ENCODE peak calls at places on chromosomes 13 and 19, in nine cellular contexts. Y is lower leg skin, W is kidney, F is fibroblast of mammary gland, R is GM23338, D is A549, P is upper lobe of right lung, B is right atrium auricular region, J is esophagus squamous epithelium. N is an unnamed sample.
A peak's percentile ranks its signal among the peaks of the same experiment; 100 is the strongest.

GRCh38 chr13:112558696-112559418 is 29.1 kb downstream of the TUBGCP3 start:
- DNase-seq in D (no peak), R (no peak), W (no peak), F (no peak), P (no peak), B (no peak), Y (no peak), J (no peak), N (no peak)

GRCh38 chr19:1361601-1362384 is 21.9 kb upstream of the NDUFS7 start:
- DNase-seq in J (no peak), Y (no peak), B (no peak), W (no peak), F (peak; percentile 83), R (no peak), P (no peak), D (no peak), N (no peak)

GRCh38 chr13:42819712-42820111 is 38.3 kb downstream of the FAM216B start:
- DNase-seq in Y (no peak), P (no peak), J (no peak), D (no peak), B (no peak), F (peak; percentile 66), R (no peak), W (no peak), N (no peak)

GRCh38 chr19:49114630-49115363 is 627 bp downstream of the LIN7B start:
- DNase-seq in P (peak; percentile 84), R (peak; percentile 88), Y (peak; percentile 52), W (peak; percentile 90), D (no peak), J (no peak), F (peak; percentile 42), B (peak; percentile 74), N (no peak)

GRCh38 chr13:19573072-19573716 is 11.9 kb upstream of the TPTE2 start:
- DNase-seq in W (no peak), F (no peak), D (no peak), R (no peak), B (no peak), Y (no peak), J (no peak), P (no peak), N (peak; percentile 50)

GRCh38 chr13:60329221-60329983 is 67.6 kb upstream of the TDRD3 start:
- DNase-seq in J (no peak), Y (no peak), R (peak; percentile 87), D (peak; percentile 21), P (peak; percentile 64), B (no peak), W (no peak), F (peak; percentile 25), N (peak; percentile 61)

GRCh38 chr13:103351035-103351828 is 285.0 kb upstream of the SLC10A2 start:
- DNase-seq in W (no peak), D (no peak), B (no peak), J (no peak), P (no peak), Y (no peak), R (peak; percentile 62), F (peak; percentile 18), N (no peak)

GRCh38 chr19:38869160-38869835 is 8.8 kb downstream of the RINL start:
- DNase-seq in W (no peak), F (no peak), Y (no peak), B (no peak), P (no peak), D (no peak), J (no peak), R (peak; percentile 70), N (no peak)

GRCh38 chr13:93562676-93563075 is 336.1 kb downstream of the GPC6 start:
- DNase-seq in P (no peak), Y (no peak), J (no peak), R (no peak), W (no peak), B (no peak), D (no peak), F (no peak), N (no peak)

GRCh38 chr19:35882074-35882832 is 13.9 kb downstream of the APLP1 start:
- DNase-seq in F (peak; percentile 84), Y (peak; percentile 54), B (no peak), R (peak; percentile 68), J (no peak), P (no peak), W (no peak), D (peak; percentile 87), N (peak; percentile 74)

GRCh38 chr19:45117167-45117594 is 24.2 kb downstream of the PPP1R37 start:
- DNase-seq in J (no peak), D (no peak), F (peak; percentile 31), B (no peak), P (peak; percentile 80), W (no peak), R (no peak), Y (no peak), N (peak; percentile 80)

GRCh38 chr19:17834350-17835181 is 13.2 kb downstream of the JAK3 start:
- DNase-seq in D (peak; percentile 35), Y (no peak), R (peak; percentile 74), B (no peak), F (no peak), J (no peak), P (no peak), W (no peak), N (no peak)
- TF ChIP-seq CTCF in D (no peak), Y (no peak), R (peak; percentile 37), B (no peak), F (peak; percentile 4), J (no peak), P (no peak), W (no peak), N (no peak)

DNA sequence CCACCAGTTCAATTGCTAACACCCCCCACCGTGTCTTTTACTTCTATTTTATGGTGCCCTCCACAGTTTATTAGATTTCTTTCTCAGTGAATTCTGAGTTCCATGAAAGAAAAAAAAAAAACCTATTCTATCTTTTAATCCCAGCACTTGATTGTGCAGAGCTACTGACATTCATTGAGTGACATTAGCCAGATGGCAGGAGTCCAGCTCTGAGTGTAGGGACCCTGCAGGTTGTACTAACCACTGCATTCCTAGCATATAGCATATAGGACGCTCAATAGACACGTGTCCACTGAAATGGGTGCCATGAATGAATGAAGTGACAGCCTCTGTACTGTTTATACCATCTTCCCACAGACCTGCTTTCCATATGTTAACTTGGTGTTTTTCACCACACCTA is 206.3 kb downstream of the RAP2A start:
- DNase-seq in Y (no peak), F (no peak), W (no peak), B (no peak), R (no peak), P (no peak), J (no peak), D (no peak), N (no peak)
- H3K4me3 ChIP-seq in Y (no peak overlapping the region), F (no peak overlapping the region), W (no peak overlapping the region), B (no peak overlapping the region), R (no peak overlapping the region), P (no peak overlapping the region), J (no peak overlapping the region), D (no peak overlapping the region), N (no peak overlapping the region)

GRCh38 chr13:37985281-37985680 is 115.7 kb upstream of the TRPC4 start:
- DNase-seq in J (no peak), D (no peak), B (no peak), W (no peak), P (no peak), R (no peak), F (no peak), Y (no peak), N (no peak)

GRCh38 chr13:37978680-37979079 is 109.1 kb upstream of the TRPC4 start:
- DNase-seq in F (no peak), Y (no peak), R (no peak), W (no peak), J (no peak), P (no peak), B (no peak), D (no peak), N (no peak)

GRCh38 chr13:37981932-37982331 is 112.4 kb upstream of the TRPC4 start:
- DNase-seq in W (no peak), F (no peak), J (no peak), D (no peak), B (no peak), R (no peak), P (no peak), Y (no peak), N (no peak)

GRCh38 chr13:37984357-37984756 is 114.8 kb upstream of the TRPC4 start:
- DNase-seq in J (no peak), P (no peak), D (peak; percentile 0), Y (no peak), R (peak; percentile 91), F (peak; percentile 0), B (no peak), W (no peak), N (no peak)
- TF ChIP-seq CTCF in J (no peak), P (no peak), D (no peak), Y (no peak), R (peak; percentile 68), F (no peak), B (no peak), W (no peak), N (no peak)

GRCh38 chr13:74084375-74084902 is 49.8 kb downstream of the KLF12 start:
- DNase-seq in D (no peak), Y (no peak), J (no peak), B (no peak), R (no peak), P (no peak), F (no peak), W (no peak), N (no peak)
- H3K4me3 ChIP-seq in D (no peak overlapping the region), Y (no peak overlapping the region), J (no peak overlapping the region), B (no peak overlapping the region), R (no peak overlapping the region), P (no peak overlapping the region), F (no peak overlapping the region), W (no peak overlapping the region), N (no peak overlapping the region)

GRCh38 chr19:6022570-6023049 is 44.7 kb upstream of the RANBP3 start:
- DNase-seq in B (no peak), F (no peak), P (no peak), J (no peak), Y (no peak), D (no peak), R (no peak), W (no peak), N (no peak)
- TF ChIP-seq CTCF in B (peak; percentile 29), F (no peak), P (no peak), J (no peak), Y (no peak), D (no peak), R (no peak), W (no peak), N (no peak)

DNA sequence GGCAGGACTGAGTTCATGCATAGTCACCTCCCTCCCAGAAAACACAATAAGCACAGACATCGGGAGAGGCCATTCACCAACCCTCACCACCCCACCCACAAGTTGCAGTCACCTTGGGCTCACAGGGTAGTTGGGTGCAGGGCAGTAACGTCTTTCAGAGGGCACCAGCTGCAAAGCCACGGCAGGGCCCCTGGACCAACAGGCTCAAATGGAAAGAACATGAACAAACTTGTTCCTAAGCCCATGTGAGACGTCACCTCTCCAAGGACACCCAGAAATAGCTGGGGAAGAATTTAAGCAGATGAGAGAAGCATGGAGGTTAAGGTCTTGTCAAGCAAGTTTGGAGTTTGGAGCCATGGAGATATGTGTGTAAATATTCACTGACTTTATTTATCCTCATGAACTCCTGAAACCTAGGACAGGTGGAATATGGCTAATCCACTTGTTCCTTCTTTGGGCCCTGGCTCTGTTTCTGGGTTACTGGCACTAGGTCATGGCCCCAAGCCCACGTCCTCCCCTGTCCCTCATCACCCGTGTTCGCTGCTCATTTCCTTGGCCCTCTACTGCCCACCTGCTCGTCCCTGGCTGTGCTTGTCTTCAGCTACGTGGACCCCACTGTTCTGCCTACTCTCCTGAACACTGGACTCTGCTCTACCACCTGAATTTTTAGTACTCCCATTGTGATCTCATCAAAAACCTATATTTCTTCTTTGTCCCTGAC is 40.4 kb downstream of the SACS start:
- DNase-seq in F (no peak), J (no peak), R (no peak), B (no peak), W (no peak), P (no peak), Y (no peak), D (no peak), N (no peak)
- H3K4me3 ChIP-seq in F (no peak overlapping the region), J (no peak overlapping the region), R (no peak overlapping the region), B (no peak overlapping the region), W (no peak overlapping the region), P (no peak overlapping the region), Y (no peak overlapping the region), D (no peak overlapping the region), N (no peak overlapping the region)

N was measured in GM12865.